ENCODE peak calls at places on chromosomes 11 and 22, in seven cellular contexts. Y, U, R, A, B, W and H are unnamed samples.

GRCh38 chr11:76480241-76480640 is 35.4 kb downstream of the EMSY start:
- DNase-seq in Y (no peak), U (no peak), R (no peak), A (no peak), B (no peak), W (no peak), H (no peak)

GRCh38 chr11:63572026-63572688 is 9.0 kb upstream of the PLAAT2 start:
- DNase-seq in Y (no peak), U (no peak), R (no peak), A (no peak), B (no peak), W (no peak), H (no peak)

GRCh38 chr22:46587492-46588278 is 32.5 kb upstream of the GRAMD4 start:
- DNase-seq in Y (no peak), U (peak; percentile 71), R (peak; percentile 96), A (no peak), B (no peak), W (no peak), H (no peak)

GRCh38 chr11:134055029-134055428 is 13.8 kb upstream of the JAM3 start:
- DNase-seq in Y (no peak), U (no peak), R (no peak), A (no peak), B (no peak), W (peak; percentile 57), H (no peak)

GRCh38 chr11:63920126-63920869 is 3.3 kb upstream of the RCOR2 start:
- DNase-seq in Y (no peak), U (peak; percentile 62), R (no peak), A (no peak), B (peak; percentile 87), W (no peak), H (peak; percentile 88)

GRCh38 chr11:76310832-76311231 is 70.1 kb downstream of the THAP12 start:
- DNase-seq in Y (no peak), U (no peak), R (no peak), A (no peak), B (no peak), W (no peak), H (no peak)

GRCh38 chr22:32577591-32577990 is 103.0 kb downstream of the FBXO7 start:
- DNase-seq in Y (no peak), U (no peak), R (no peak), A (no peak), B (no peak), W (peak; percentile 21), H (no peak)

GRCh38 chr22:34296456-34296855 is 376.2 kb upstream of the LARGE1 start:
- DNase-seq in Y (no peak), U (no peak), R (no peak), A (no peak), B (no peak), W (no peak), H (no peak)

GRCh38 chr22:45905924-45906865 is 70.8 kb downstream of the WNT7B start:
- DNase-seq in Y (peak; percentile 67), U (no peak), R (no peak), A (no peak), B (no peak), W (no peak), H (no peak)

GRCh38 chr11:69443968-69444364 is 37.5 kb upstream of the LINC01488 start:
- DNase-seq in Y (no peak), U (no peak), R (peak; percentile 63), A (no peak), B (no peak), W (no peak), H (no peak)

GRCh38 chr11:69442807-69443137 is 38.7 kb upstream of the LINC01488 start:
- DNase-seq in Y (no peak), U (peak; percentile 75), R (peak; percentile 82), A (no peak), B (no peak), W (no peak), H (peak; percentile 52)

GRCh38 chr11:69442012-69442806 is 39.3 kb upstream of the LINC01488 start:
- DNase-seq in Y (no peak), U (no peak), R (peak; percentile 42), A (no peak), B (no peak), W (no peak), H (no peak)

GRCh38 chr11:69444381-69445130 is 36.9 kb upstream of the LINC01488 start:
- DNase-seq in Y (peak; percentile 95), U (no peak), R (peak; percentile 63), A (peak; percentile 77), B (no peak), W (no peak), H (peak; percentile 60)

DNA sequence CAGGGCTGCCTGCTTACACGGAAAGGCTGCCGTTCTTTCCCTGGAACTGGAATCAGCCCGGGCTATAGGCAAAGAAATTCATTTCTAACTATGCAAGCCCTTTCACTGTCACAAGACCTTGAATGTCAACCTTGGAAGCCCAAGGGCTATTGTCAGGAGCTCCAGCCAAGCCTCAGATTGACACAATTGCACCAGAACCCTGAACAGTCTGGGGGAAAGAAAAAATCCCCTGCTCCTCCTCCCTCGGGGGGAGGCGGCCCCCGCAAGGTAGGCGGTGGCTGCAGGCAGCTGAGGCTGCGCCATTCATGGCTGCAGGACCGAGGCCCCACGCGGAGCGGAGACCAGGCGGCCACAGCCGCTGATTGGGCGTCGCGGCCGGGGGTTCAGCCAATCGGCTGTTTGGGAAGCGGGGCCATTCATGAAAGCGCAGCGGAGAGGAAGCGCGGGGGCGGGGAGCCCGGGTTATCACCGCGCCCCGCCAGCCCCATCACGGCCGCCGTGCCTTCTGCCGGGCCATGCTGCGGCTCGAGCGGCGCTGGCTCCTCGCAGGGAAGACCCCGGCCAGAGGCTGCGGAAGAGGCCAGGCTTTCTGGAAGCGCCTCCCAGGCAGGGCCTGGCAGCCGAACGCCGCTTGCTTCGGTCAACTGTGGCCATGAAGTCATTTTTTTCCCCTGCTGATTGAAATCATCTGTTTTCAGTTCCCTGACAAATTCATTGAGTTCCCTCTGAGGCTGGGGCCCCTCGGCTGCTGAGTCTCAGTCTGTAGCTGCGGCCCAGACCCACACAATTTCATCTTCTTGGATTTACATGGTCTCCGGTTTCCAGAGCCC is 38.1 kb upstream of the LINC01488 start:
- DNase-seq in Y (peak; percentile 96), U (peak; percentile 98), R (peak; percentile 95), A (peak; percentile 77), B (peak; percentile 81), W (peak; percentile 94), H (peak; percentile 94)
- TF ChIP-seq POLR2AphosphoS5 in Y (peak; percentile 78), U (peak; percentile 91), R (peak; percentile 83), A (peak; percentile 53), B (peak; percentile 54), W (no peak), H (peak; percentile 58)

GRCh38 chr11:117381988-117382387 is 54.3 kb downstream of the CEP164 start:
- DNase-seq in Y (no peak), U (no peak), R (no peak), A (no peak), B (no peak), W (no peak), H (no peak)

GRCh38 chr11:117385471-117385870 is 57.8 kb downstream of the CEP164 start:
- DNase-seq in Y (no peak), U (no peak), R (no peak), A (no peak), B (no peak), W (no peak), H (no peak)

GRCh38 chr11:117382746-117383145 is 55.1 kb downstream of the CEP164 start:
- DNase-seq in Y (no peak), U (no peak), R (no peak), A (no peak), B (no peak), W (no peak), H (no peak)

GRCh38 chr11:117385906-117386305 is 58.3 kb downstream of the CEP164 start:
- DNase-seq in Y (no peak), U (no peak), R (no peak), A (no peak), B (no peak), W (no peak), H (no peak)

DNA sequence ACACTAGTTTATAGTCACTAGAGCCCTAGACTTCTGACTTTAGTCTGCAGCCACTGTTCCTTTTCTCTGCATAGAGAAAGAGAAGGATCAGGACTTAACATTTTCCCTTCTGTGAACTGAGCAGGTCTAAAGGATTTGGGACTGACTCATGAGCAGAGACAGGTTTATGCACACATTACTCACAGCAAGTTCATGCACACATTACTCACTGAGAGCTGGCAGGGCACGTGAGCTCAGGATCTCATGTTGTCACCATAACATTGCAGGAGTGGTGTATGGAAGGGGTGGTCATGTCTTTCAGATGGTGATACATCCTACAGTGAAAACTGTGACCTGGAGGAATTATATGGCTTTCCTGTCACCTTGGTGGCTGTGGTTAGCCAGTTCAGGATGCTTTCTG is 56.4 kb downstream of the CEP164 start:
- DNase-seq in Y (no peak), U (no peak), R (no peak), A (no peak), B (no peak), W (no peak), H (no peak)
- H3K27ac ChIP-seq in Y (no peak overlapping the region), U (no peak overlapping the region), R (no peak overlapping the region), A (no peak overlapping the region), B (no peak overlapping the region), W (no peak overlapping the region), H (no peak overlapping the region)

GRCh38 chr22:24559471-24559870 is 3.7 kb downstream of the SNRPD3 start:
- DNase-seq in Y (no peak), U (no peak), R (peak; percentile 39), A (no peak), B (no peak), W (no peak), H (no peak)

GRCh38 chr22:24555160-24555495 is 190 bp upstream of the GUCD1 start:
- DNase-seq in Y (peak; percentile 99), U (peak; percentile 99), R (peak; percentile 100), A (peak; percentile 100), B (peak; percentile 100), W (peak; percentile 100), H (peak; percentile 99)

GRCh38 chr22:24553597-24554315 is 1.2 kb downstream of the GUCD1 start:
- DNase-seq in Y (peak; percentile 32), U (no peak), R (peak; percentile 76), A (no peak), B (peak; percentile 62), W (no peak), H (no peak)

GRCh38 chr22:24554316-24555159 is at the start of gene GUCD1:
- DNase-seq in Y (peak; percentile 68), U (no peak), R (no peak), A (no peak), B (peak; percentile 31), W (no peak), H (peak; percentile 39)

GRCh38 chr22:24555496-24556253 is at the start of gene SNRPD3:
- DNase-seq in Y (peak; percentile 94), U (peak; percentile 86), R (peak; percentile 97), A (peak; percentile 92), B (peak; percentile 94), W (peak; percentile 97), H (peak; percentile 96)
- TF ChIP-seq POLR2AphosphoS5 in Y (peak; percentile 81), U (peak; percentile 85), R (peak; percentile 97), A (peak; percentile 91), B (peak; percentile 97), W (peak; percentile 11), H (peak; percentile 94)

GRCh38 chr11:3147626-3148025 is 17.5 kb downstream of the OSBPL5 start:
- DNase-seq in Y (no peak), U (no peak), R (no peak), A (no peak), B (no peak), W (no peak), H (no peak)

GRCh38 chr11:3146612-3147256 is 18.4 kb downstream of the OSBPL5 start:
- DNase-seq in Y (no peak), U (peak; percentile 40), R (no peak), A (no peak), B (no peak), W (no peak), H (no peak)

GRCh38 chr11:3148990-3149851 is 15.9 kb downstream of the OSBPL5 start:
- DNase-seq in Y (no peak), U (peak; percentile 90), R (no peak), A (no peak), B (no peak), W (no peak), H (no peak)

GRCh38 chr11:3148255-3148989 is 16.7 kb downstream of the OSBPL5 start:
- DNase-seq in Y (no peak), U (no peak), R (no peak), A (no peak), B (no peak), W (no peak), H (no peak)

GRCh38 chr11:3147257-3147619 is 17.9 kb downstream of the OSBPL5 start:
- DNase-seq in Y (no peak), U (no peak), R (no peak), A (no peak), B (no peak), W (no peak), H (no peak)
- H3K27ac ChIP-seq in Y (no peak overlapping the region), U (no peak overlapping the region), R (peak overlapping the region; percentile 1), A (no peak overlapping the region), B (no peak overlapping the region), W (peak overlapping the region; percentile 42), H (no peak overlapping the region)